ENCODE peak calls at places on chromosomes 13 and 19, in eight cellular contexts. V, X, K, H, Z, J, R and S are unnamed samples.

GRCh38 chr19:12779162-12779993 is 4.0 kb upstream of the HOOK2 start:
- DNase-seq in V (no peak), X (peak), K (peak), H (no peak), Z (peak), J (peak), R (no peak), S (peak)

GRCh38 chr13:74986609-74987008 is 495.4 kb downstream of the TBC1D4 start:
- DNase-seq in V (no peak), X (no peak), K (no peak), H (no peak), Z (no peak), J (no peak), R (no peak), S (no peak)

GRCh38 chr13:48596128-48596429 is 57.6 kb upstream of the CYSLTR2 start:
- DNase-seq in V (no peak), X (no peak), K (no peak), H (no peak), Z (no peak), J (no peak), R (no peak), S (no peak)

GRCh38 chr19:1206063-1206732 is 620 bp downstream of the STK11 start:
- DNase-seq in V (no peak), X (no peak), K (no peak), H (no peak), Z (no peak), J (peak), R (no peak), S (no peak)

GRCh38 chr13:45206340-45206739 is 5.5 kb upstream of the KCTD4 start:
- DNase-seq in V (no peak), X (no peak), K (no peak), H (no peak), Z (peak), J (no peak), R (no peak), S (peak)

GRCh38 chr13:110250258-110250891 is 56.6 kb downstream of the COL4A1 start:
- DNase-seq in V (no peak), X (no peak), K (peak), H (no peak), Z (peak), J (no peak), R (no peak), S (no peak)

GRCh38 chr19:6847828-6848200 is 39.6 kb upstream of the ADGRE1 start:
- DNase-seq in V (no peak), X (no peak), K (no peak), H (no peak), Z (no peak), J (no peak), R (no peak), S (no peak)

GRCh38 chr13:90395846-90396245 is 951.6 kb upstream of the MIR17HG start:
- DNase-seq in V (no peak), X (no peak), K (no peak), H (no peak), Z (no peak), J (no peak), R (no peak), S (no peak)

GRCh38 chr19:45096700-45097099 is 3.7 kb downstream of the PPP1R37 start:
- DNase-seq in V (no peak), X (no peak), K (no peak), H (no peak), Z (no peak), J (no peak), R (no peak), S (no peak)

GRCh38 chr19:30529876-30530275 is 157.7 kb downstream of the ZNF536 start:
- DNase-seq in V (no peak), X (no peak), K (no peak), H (no peak), Z (no peak), J (no peak), R (no peak), S (no peak)

GRCh38 chr13:51714663-51715168 is 89.2 kb downstream of the DHRS12 start:
- DNase-seq in V (no peak), X (no peak), K (no peak), H (no peak), Z (peak), J (no peak), R (no peak), S (no peak)

GRCh38 chr13:111994578-111994977 is 72.4 kb upstream of the SOX1 start:
- DNase-seq in V (no peak), X (no peak), K (no peak), H (no peak), Z (no peak), J (no peak), R (no peak), S (no peak)

GRCh38 chr19:29971648-29972047 is 29.6 kb downstream of the URI1 start:
- DNase-seq in V (no peak), X (no peak), K (no peak), H (no peak), Z (no peak), J (no peak), R (no peak), S (no peak)

GRCh38 chr13:94708031-94708571 is 4.2 kb downstream of the SOX21 start:
- DNase-seq in V (peak), X (no peak), K (no peak), H (no peak), Z (no peak), J (no peak), R (peak), S (no peak)

GRCh38 chr13:75178436-75178835 is 303.5 kb downstream of the TBC1D4 start:
- DNase-seq in V (no peak), X (no peak), K (no peak), H (no peak), Z (no peak), J (no peak), R (no peak), S (no peak)

GRCh38 chr19:41925208-41926003 is 2.8 kb downstream of the ERFL start:
- DNase-seq in V (no peak), X (no peak), K (no peak), H (no peak), Z (no peak), J (no peak), R (no peak), S (no peak)

GRCh38 chr19:35718345-35719041 is 690 bp downstream of the KMT2B start:
- DNase-seq in V (no peak), X (peak), K (peak), H (no peak), Z (peak), J (peak), R (peak), S (peak)

GRCh38 chr19:21588202-21588601 is 82.8 kb downstream of the ZNF429 start:
- DNase-seq in V (no peak), X (no peak), K (no peak), H (no peak), Z (no peak), J (no peak), R (no peak), S (no peak)

GRCh38 chr19:32287811-32288227 is 57.6 kb upstream of the ZNF507 start:
- DNase-seq in V (peak), X (peak), K (peak), H (peak), Z (peak), J (peak), R (peak), S (peak)

GRCh38 chr13:102328909-102329308 is 72.9 kb downstream of the FGF14 start:
- DNase-seq in V (no peak), X (no peak), K (no peak), H (no peak), Z (no peak), J (no peak), R (no peak), S (no peak)

GRCh38 chr19:18167975-18168645 is 5.5 kb upstream of the IFI30 start:
- DNase-seq in V (no peak), X (peak), K (no peak), H (no peak), Z (no peak), J (peak), R (peak), S (peak)

GRCh38 chr19:41795031-41795461 is 1.3 kb upstream of the CEACAM3 start:
- DNase-seq in V (peak), X (peak), K (no peak), H (no peak), Z (peak), J (peak), R (peak), S (peak)

GRCh38 chr19:56120371-56121179 is 520 bp downstream of the ZNF787 start:
- DNase-seq in V (peak), X (peak), K (peak), H (peak), Z (peak), J (peak), R (peak), S (peak)
- TF ChIP-seq CTCF in V (peak), X (no peak), K (no peak), H (peak), Z (peak), J (peak), R (no peak), S (no peak)

DNA sequence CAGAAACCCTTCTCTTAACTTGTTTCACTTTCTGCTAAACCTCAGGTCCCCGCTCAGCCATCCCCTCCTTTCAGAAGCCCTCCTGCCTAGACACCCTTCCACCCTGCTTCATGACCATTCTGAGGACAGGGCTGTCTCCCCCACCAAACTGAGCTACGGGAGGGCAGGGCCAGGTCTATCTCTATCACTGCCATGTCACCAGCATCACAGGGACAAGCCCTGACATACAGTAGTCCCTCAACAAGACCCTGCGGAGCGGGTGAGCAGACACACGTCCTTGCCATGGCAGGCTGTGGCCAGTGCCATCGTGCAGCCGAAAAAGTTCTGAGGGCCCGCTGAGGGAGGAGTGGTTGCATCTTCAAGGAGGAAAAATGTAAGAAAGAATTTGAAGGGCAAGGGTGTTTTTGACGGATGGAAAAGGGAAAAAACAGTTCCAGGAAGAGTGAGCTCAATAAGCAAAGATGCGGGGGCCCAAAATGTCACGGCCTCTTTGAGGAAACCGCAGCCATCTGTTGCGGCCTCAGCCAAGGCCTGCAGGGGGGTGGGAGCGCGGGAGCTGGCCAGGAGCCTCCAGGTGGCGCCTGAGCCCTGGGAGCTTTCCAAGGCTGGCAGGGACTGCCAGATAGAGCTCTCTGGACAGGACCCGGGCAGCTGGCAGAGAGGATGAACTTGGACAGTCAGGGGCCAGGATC is 8.1 kb downstream of the PTGIR start:
- DNase-seq in V (no peak), X (peak), K (no peak), H (peak), Z (peak), J (peak), R (peak), S (peak)
- TF ChIP-seq CTCF in V (no peak), X (peak), K (no peak), H (peak), Z (peak), J (no peak), R (no peak), S (peak)

DNA sequence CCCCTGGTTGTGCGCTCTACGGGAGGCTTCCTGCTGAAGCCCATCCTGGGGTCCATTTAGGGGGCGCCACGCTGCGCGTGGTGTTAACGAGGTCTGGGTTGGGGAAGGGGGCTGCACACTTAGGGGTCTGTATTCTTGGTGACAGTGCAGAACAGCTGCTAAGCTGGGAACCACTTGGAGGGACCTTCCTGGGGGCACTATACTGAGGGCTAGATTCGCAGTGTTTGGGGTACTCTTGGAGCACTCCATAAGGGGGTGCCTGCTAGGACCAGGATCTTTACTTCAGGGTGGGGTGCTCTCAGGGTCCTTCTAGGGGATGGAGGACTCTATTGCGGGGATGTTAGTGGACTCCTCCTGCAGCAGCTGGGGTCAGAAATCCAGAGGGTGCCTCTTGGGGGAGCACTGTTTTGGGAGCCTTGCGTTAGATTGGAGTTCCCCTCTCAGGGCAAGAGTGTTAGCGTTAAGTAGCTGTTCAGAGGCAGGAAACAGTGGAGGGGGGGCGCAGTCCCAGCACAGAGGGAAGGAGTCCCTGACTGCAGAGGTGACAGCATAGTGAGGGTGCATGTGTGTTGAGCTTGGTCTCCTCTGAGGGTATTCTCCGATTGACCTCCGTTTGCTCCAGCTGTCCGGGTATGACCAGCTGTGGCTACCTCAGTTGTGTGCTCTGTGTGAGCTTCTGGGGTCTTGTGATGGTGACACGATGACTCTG is 1.1 kb downstream of the PDE4A start:
- DNase-seq in V (no peak), X (no peak), K (no peak), H (no peak), Z (no peak), J (no peak), R (no peak), S (peak)
- TF ChIP-seq CTCF in V (peak), X (no peak), K (no peak), H (no peak), Z (no peak), J (no peak), R (no peak), S (peak)

GRCh38 chr13:107788464-107789165 is 426.7 kb downstream of the LIG4 start:
- DNase-seq in V (no peak), X (no peak), K (no peak), H (no peak), Z (no peak), J (no peak), R (no peak), S (no peak)

GRCh38 chr13:107790360-107790759 is 425.0 kb downstream of the LIG4 start:
- DNase-seq in V (no peak), X (no peak), K (no peak), H (no peak), Z (no peak), J (no peak), R (no peak), S (no peak)
- TF ChIP-seq CTCF in V (no peak), X (no peak), K (no peak), H (no peak), Z (no peak), J (no peak), R (no peak), S (no peak)

GRCh38 chr19:38350883-38351282 is 15.3 kb downstream of the CATSPERG start:
- DNase-seq in V (no peak), X (no peak), K (no peak), H (no peak), Z (no peak), J (no peak), R (no peak), S (no peak)

GRCh38 chr19:38340927-38341326 is 5.3 kb downstream of the CATSPERG start:
- DNase-seq in V (no peak), X (no peak), K (no peak), H (no peak), Z (no peak), J (no peak), R (no peak), S (no peak)

GRCh38 chr19:38351865-38352395 is 16.3 kb downstream of the CATSPERG start:
- DNase-seq in V (no peak), X (no peak), K (no peak), H (no peak), Z (no peak), J (no peak), R (no peak), S (no peak)

GRCh38 chr19:38346837-38347236 is 11.2 kb downstream of the CATSPERG start:
- DNase-seq in V (no peak), X (no peak), K (no peak), H (no peak), Z (no peak), J (no peak), R (no peak), S (no peak)
- TF ChIP-seq CTCF in V (no peak), X (no peak), K (no peak), H (no peak), Z (no peak), J (no peak), R (no peak), S (no peak)

DNA sequence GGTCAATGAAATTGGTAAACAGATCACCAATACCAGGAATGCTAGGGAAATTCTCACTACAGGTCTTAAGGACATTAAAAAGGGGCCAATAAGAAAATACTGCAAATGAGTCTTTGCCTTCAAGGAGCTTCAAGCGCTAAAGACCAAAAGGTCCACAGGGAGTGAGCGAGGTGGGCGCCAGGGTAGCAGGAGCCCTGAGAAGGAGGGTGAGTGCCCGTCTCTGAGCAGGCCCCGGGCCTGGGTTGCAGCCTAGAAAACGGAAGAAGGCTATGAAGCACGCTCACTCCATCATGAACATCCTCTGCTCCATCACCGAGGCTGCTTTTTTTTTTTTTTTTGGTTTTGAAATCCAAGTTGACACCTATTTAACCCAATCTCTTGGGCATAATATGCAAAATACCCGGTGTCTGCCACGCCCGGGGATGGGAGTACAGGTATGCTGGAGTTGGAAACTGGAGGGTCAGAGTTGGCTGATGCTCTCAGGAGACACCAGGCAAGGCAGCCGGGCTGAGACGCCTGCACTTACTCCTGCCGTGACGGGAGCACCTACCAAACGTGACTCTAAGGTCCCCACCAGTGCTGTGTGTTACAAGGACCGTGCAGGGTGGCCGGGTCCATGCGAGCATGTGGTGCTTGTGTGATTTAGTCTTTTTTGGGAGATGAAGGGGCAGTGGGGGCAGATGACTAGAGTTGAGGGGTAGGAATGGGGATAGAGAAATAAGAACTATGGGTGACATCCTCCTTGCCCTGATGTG is 66.9 kb downstream of the KLF2 start:
- DNase-seq in V (no peak), X (no peak), K (no peak), H (no peak), Z (no peak), J (no peak), R (no peak), S (no peak)
- TF ChIP-seq CTCF in V (no peak), X (no peak), K (no peak), H (no peak), Z (no peak), J (no peak), R (no peak), S (no peak)